ENCODE peak calls at places on chromosomes 12 and 14, in five cellular contexts. One of them, this sample, is unnamed.

GRCh38 chr14:54676822-54677708 is 110.1 kb downstream of the SAMD4A start:
- DNase-seq in PC-9: peak
- DNase-seq in CD4-positive, CD25-positive, alpha-beta regulatory T cell: no peak
- DNase-seq in CD8-positive, alpha-beta T cell: no peak
- DNase-seq in IMR-90: peak
- DNase-seq in this sample: no peak

GRCh38 chr12:9798008-9798619 is 29.2 kb upstream of the KLRF1 start:
- DNase-seq in PC-9: peak
- DNase-seq in CD4-positive, CD25-positive, alpha-beta regulatory T cell: peak
- DNase-seq in CD8-positive, alpha-beta T cell: peak
- DNase-seq in IMR-90: peak
- DNase-seq in this sample: no peak

GRCh38 chr14:59271734-59272133 is 83.3 kb downstream of the DAAM1 start:
- DNase-seq in PC-9: no peak
- DNase-seq in CD4-positive, CD25-positive, alpha-beta regulatory T cell: no peak
- DNase-seq in CD8-positive, alpha-beta T cell: no peak
- DNase-seq in IMR-90: peak
- DNase-seq in this sample: no peak

GRCh38 chr14:103280278-103280917 is 53.6 kb upstream of the EIF5 start:
- DNase-seq in PC-9: no peak
- DNase-seq in CD4-positive, CD25-positive, alpha-beta regulatory T cell: no peak
- DNase-seq in CD8-positive, alpha-beta T cell: no peak
- DNase-seq in IMR-90: no peak
- DNase-seq in this sample: no peak

GRCh38 chr12:122161682-122162081 is 12.3 kb downstream of the IL31 start:
- DNase-seq in PC-9: no peak
- DNase-seq in CD4-positive, CD25-positive, alpha-beta regulatory T cell: peak
- DNase-seq in CD8-positive, alpha-beta T cell: no peak
- DNase-seq in IMR-90: no peak
- DNase-seq in this sample: no peak

GRCh38 chr14:80445605-80446004 is 234.3 kb upstream of the DIO2 start:
- DNase-seq in PC-9: no peak
- DNase-seq in CD4-positive, CD25-positive, alpha-beta regulatory T cell: no peak
- DNase-seq in CD8-positive, alpha-beta T cell: no peak
- DNase-seq in IMR-90: no peak
- DNase-seq in this sample: no peak

GRCh38 chr14:34971381-34971780 is 11.4 kb upstream of the SRP54 start:
- DNase-seq in PC-9: no peak
- DNase-seq in CD4-positive, CD25-positive, alpha-beta regulatory T cell: no peak
- DNase-seq in CD8-positive, alpha-beta T cell: no peak
- DNase-seq in IMR-90: peak
- DNase-seq in this sample: no peak

GRCh38 chr12:80056845-80057244 is 42.5 kb upstream of the OTOGL start:
- DNase-seq in PC-9: no peak
- DNase-seq in CD4-positive, CD25-positive, alpha-beta regulatory T cell: no peak
- DNase-seq in CD8-positive, alpha-beta T cell: no peak
- DNase-seq in IMR-90: no peak
- DNase-seq in this sample: no peak

GRCh38 chr14:78448483-78449094 is 278.4 kb downstream of the NRXN3 start:
- DNase-seq in PC-9: peak
- DNase-seq in CD4-positive, CD25-positive, alpha-beta regulatory T cell: peak
- DNase-seq in CD8-positive, alpha-beta T cell: no peak
- DNase-seq in IMR-90: no peak
- DNase-seq in this sample: no peak

GRCh38 chr12:112901271-112901670 is 5.5 kb upstream of the OAS1 start:
- DNase-seq in PC-9: no peak
- DNase-seq in CD4-positive, CD25-positive, alpha-beta regulatory T cell: no peak
- DNase-seq in CD8-positive, alpha-beta T cell: no peak
- DNase-seq in IMR-90: no peak
- DNase-seq in this sample: no peak

GRCh38 chr12:6852651-6853354 is 853 bp downstream of the USP5 start:
- DNase-seq in PC-9: peak
- DNase-seq in CD4-positive, CD25-positive, alpha-beta regulatory T cell: peak
- DNase-seq in CD8-positive, alpha-beta T cell: no peak
- DNase-seq in IMR-90: peak
- DNase-seq in this sample: no peak

GRCh38 chr12:110846615-110847566 is at the start of gene CCDC63:
- DNase-seq in PC-9: no peak
- DNase-seq in CD4-positive, CD25-positive, alpha-beta regulatory T cell: peak
- DNase-seq in CD8-positive, alpha-beta T cell: no peak
- DNase-seq in IMR-90: no peak
- DNase-seq in this sample: peak

GRCh38 chr12:52745554-52745953 is 31.6 kb downstream of the KRT76 start:
- DNase-seq in PC-9: no peak
- DNase-seq in CD4-positive, CD25-positive, alpha-beta regulatory T cell: no peak
- DNase-seq in CD8-positive, alpha-beta T cell: no peak
- DNase-seq in IMR-90: no peak
- DNase-seq in this sample: no peak

GRCh38 chr14:92598549-92598905 is 84.9 kb downstream of the RIN3 start:
- DNase-seq in PC-9: no peak
- DNase-seq in CD4-positive, CD25-positive, alpha-beta regulatory T cell: no peak
- DNase-seq in CD8-positive, alpha-beta T cell: no peak
- DNase-seq in IMR-90: no peak
- DNase-seq in this sample: no peak

GRCh38 chr12:120971299-120972180 is 6.8 kb upstream of the HNF1A start:
- DNase-seq in PC-9: peak
- DNase-seq in CD4-positive, CD25-positive, alpha-beta regulatory T cell: peak
- DNase-seq in CD8-positive, alpha-beta T cell: no peak
- DNase-seq in IMR-90: peak
- DNase-seq in this sample: no peak

GRCh38 chr12:101948365-101948764 is 71.0 kb downstream of the DRAM1 start:
- DNase-seq in PC-9: no peak
- DNase-seq in CD4-positive, CD25-positive, alpha-beta regulatory T cell: no peak
- DNase-seq in CD8-positive, alpha-beta T cell: no peak
- DNase-seq in IMR-90: no peak
- DNase-seq in this sample: no peak

GRCh38 chr12:54051916-54052744 is 1.5 kb upstream of the HOXC4 start:
- DNase-seq in PC-9: no peak
- DNase-seq in CD4-positive, CD25-positive, alpha-beta regulatory T cell: no peak
- DNase-seq in CD8-positive, alpha-beta T cell: no peak
- DNase-seq in IMR-90: no peak
- DNase-seq in this sample: no peak

GRCh38 chr12:27332407-27333310 is at the start of gene BMAL2:
- DNase-seq in PC-9: no peak
- DNase-seq in CD4-positive, CD25-positive, alpha-beta regulatory T cell: peak
- DNase-seq in CD8-positive, alpha-beta T cell: no peak
- DNase-seq in IMR-90: peak
- DNase-seq in this sample: no peak

GRCh38 chr12:91381309-91381804 is 198.7 kb upstream of the DCN start:
- DNase-seq in PC-9: no peak
- DNase-seq in CD4-positive, CD25-positive, alpha-beta regulatory T cell: peak
- DNase-seq in CD8-positive, alpha-beta T cell: no peak
- DNase-seq in IMR-90: peak
- DNase-seq in this sample: no peak

GRCh38 chr14:102906616-102907302 is 15.7 kb upstream of the AMN start:
- DNase-seq in PC-9: no peak
- DNase-seq in CD4-positive, CD25-positive, alpha-beta regulatory T cell: no peak
- DNase-seq in CD8-positive, alpha-beta T cell: no peak
- DNase-seq in IMR-90: no peak
- DNase-seq in this sample: no peak

GRCh38 chr14:67426161-67426560 is 14.2 kb upstream of the PLEK2 start:
- DNase-seq in PC-9: no peak
- DNase-seq in CD4-positive, CD25-positive, alpha-beta regulatory T cell: no peak
- DNase-seq in CD8-positive, alpha-beta T cell: no peak
- DNase-seq in IMR-90: no peak
- DNase-seq in this sample: no peak

GRCh38 chr14:68653108-68653507 is 139.8 kb downstream of the ZFP36L1 start:
- DNase-seq in PC-9: no peak
- DNase-seq in CD4-positive, CD25-positive, alpha-beta regulatory T cell: no peak
- DNase-seq in CD8-positive, alpha-beta T cell: no peak
- DNase-seq in IMR-90: no peak
- DNase-seq in this sample: no peak

GRCh38 chr14:37816135-37816534 is 220.7 kb downstream of the TTC6 start:
- DNase-seq in PC-9: no peak
- DNase-seq in CD4-positive, CD25-positive, alpha-beta regulatory T cell: no peak
- DNase-seq in CD8-positive, alpha-beta T cell: no peak
- DNase-seq in IMR-90: no peak
- DNase-seq in this sample: no peak

GRCh38 chr14:95707327-95707726 is 6.6 kb downstream of the TCL1A start:
- DNase-seq in PC-9: no peak
- DNase-seq in CD4-positive, CD25-positive, alpha-beta regulatory T cell: no peak
- DNase-seq in CD8-positive, alpha-beta T cell: no peak
- DNase-seq in IMR-90: no peak
- DNase-seq in this sample: no peak
- H3K27ac ChIP-seq in PC-9: no peak
- H3K27ac ChIP-seq in CD4-positive, CD25-positive, alpha-beta regulatory T cell: no peak
- H3K27ac ChIP-seq in CD8-positive, alpha-beta T cell: no peak
- H3K27ac ChIP-seq in IMR-90: no peak
- H3K27ac ChIP-seq in this sample: no peak

GRCh38 chr14:101851716-101852395 is 90.3 kb downstream of the PPP2R5C start:
- DNase-seq in PC-9: no peak
- DNase-seq in CD4-positive, CD25-positive, alpha-beta regulatory T cell: no peak
- DNase-seq in CD8-positive, alpha-beta T cell: no peak
- DNase-seq in IMR-90: no peak
- DNase-seq in this sample: no peak
- H3K27ac ChIP-seq in PC-9: no peak
- H3K27ac ChIP-seq in CD4-positive, CD25-positive, alpha-beta regulatory T cell: no peak
- H3K27ac ChIP-seq in CD8-positive, alpha-beta T cell: no peak
- H3K27ac ChIP-seq in IMR-90: no peak
- H3K27ac ChIP-seq in this sample: no peak

DNA sequence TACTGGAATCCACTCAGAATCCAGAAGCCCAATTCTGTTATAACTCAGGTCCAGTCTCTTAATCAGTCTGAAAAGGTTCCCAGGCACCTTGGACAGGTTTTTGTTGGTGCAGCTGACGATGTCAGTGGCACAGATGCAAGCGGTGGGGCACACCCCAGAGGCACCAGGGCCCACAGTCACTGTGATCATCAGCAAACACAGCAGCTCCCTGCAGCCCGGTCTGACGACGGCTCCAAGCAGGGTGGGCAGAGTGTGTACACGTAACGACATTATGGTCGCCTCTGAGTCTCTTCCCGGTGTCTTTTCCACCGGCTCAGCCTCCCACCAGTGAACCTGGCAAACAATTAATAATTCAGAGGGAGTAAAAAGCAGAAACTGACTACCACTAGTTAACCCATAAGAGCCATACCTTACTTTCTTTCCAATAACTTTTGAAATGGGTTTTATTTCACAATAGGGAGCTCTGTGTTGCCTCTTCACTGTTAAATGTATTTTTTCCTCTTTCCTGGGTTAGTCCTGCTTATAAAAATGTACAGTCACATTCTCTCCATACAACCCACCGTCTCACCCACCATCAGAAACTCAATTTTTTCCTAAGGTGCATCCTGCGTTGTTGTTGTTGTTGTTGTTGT is 572 bp upstream of the PCED1B start:
- DNase-seq in PC-9: peak
- DNase-seq in CD4-positive, CD25-positive, alpha-beta regulatory T cell: peak
- DNase-seq in CD8-positive, alpha-beta T cell: peak
- DNase-seq in IMR-90: peak
- DNase-seq in this sample: no peak
- H3K27ac ChIP-seq in PC-9: peak
- H3K27ac ChIP-seq in CD4-positive, CD25-positive, alpha-beta regulatory T cell: no peak
- H3K27ac ChIP-seq in CD8-positive, alpha-beta T cell: peak
- H3K27ac ChIP-seq in IMR-90: peak
- H3K27ac ChIP-seq in this sample: peak

GRCh38 chr12:49565119-49565955 is 2.6 kb downstream of the MCRS1 start:
- DNase-seq in PC-9: no peak
- DNase-seq in CD4-positive, CD25-positive, alpha-beta regulatory T cell: no peak
- DNase-seq in CD8-positive, alpha-beta T cell: no peak
- DNase-seq in IMR-90: no peak
- DNase-seq in this sample: peak
- H3K27ac ChIP-seq in PC-9: no peak
- H3K27ac ChIP-seq in CD4-positive, CD25-positive, alpha-beta regulatory T cell: no peak
- H3K27ac ChIP-seq in CD8-positive, alpha-beta T cell: no peak
- H3K27ac ChIP-seq in IMR-90: no peak
- H3K27ac ChIP-seq in this sample: peak

GRCh38 chr12:2049604-2050540 is 2.9 kb upstream of the CACNA1C start:
- DNase-seq in PC-9: no peak
- DNase-seq in CD4-positive, CD25-positive, alpha-beta regulatory T cell: no peak
- DNase-seq in CD8-positive, alpha-beta T cell: no peak
- DNase-seq in IMR-90: peak
- DNase-seq in this sample: no peak

GRCh38 chr12:2052861-2053674 is at the start of gene CACNA1C:
- DNase-seq in PC-9: no peak
- DNase-seq in CD4-positive, CD25-positive, alpha-beta regulatory T cell: peak
- DNase-seq in CD8-positive, alpha-beta T cell: no peak
- DNase-seq in IMR-90: peak
- DNase-seq in this sample: no peak

GRCh38 chr12:2054091-2055018 is 1.6 kb downstream of the CACNA1C start:
- DNase-seq in PC-9: no peak
- DNase-seq in CD4-positive, CD25-positive, alpha-beta regulatory T cell: no peak
- DNase-seq in CD8-positive, alpha-beta T cell: no peak
- DNase-seq in IMR-90: no peak
- DNase-seq in this sample: no peak

GRCh38 chr12:2053675-2054070 is 886 bp downstream of the CACNA1C start:
- DNase-seq in PC-9: no peak
- DNase-seq in CD4-positive, CD25-positive, alpha-beta regulatory T cell: no peak
- DNase-seq in CD8-positive, alpha-beta T cell: no peak
- DNase-seq in IMR-90: no peak
- DNase-seq in this sample: no peak

DNA sequence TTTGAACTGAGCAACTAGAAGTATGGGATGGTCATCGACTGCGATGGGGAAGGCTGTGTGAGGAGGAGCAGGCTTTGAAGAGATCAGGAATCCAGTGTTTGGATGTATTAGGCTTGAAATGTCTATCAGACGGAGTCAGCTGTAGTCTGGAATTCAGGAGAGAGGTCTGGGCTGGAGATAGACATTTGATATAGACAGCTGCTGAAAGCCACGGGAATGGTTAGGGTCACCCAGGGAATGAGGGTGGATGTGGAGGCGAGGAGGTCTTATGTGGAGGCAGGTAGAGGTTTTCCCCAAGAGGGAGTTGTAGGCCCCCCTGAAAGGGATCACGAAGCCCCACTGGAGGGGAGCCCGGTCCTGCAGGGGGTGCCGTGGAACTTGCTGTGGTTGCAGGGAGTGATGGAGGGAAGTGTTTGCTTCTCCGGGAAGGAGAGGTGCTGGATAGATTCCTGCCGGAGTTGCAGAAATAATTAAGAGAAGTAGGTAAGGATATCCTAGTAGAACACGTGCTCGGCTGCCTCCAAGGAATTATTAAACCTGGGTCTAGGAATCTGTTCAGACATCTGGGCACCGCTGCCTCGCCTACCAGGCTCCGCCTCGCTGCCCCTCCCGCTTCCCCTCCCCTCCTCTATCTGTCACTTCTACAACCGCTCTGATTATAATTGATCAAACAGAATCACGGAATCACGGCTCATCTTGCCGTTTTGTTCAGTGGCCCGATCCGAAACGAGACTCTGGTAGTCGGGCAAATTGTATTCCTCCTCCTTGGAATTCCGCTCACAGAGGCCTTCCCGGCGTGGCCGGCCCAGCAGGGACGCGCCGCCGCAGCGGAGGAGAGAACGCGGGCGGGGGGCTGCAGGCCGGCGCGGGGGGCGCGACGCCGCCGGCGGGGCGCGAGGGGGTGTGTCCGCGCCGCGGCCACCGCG is 824 bp upstream of the CACNA1C start:
- DNase-seq in PC-9: no peak
- DNase-seq in CD4-positive, CD25-positive, alpha-beta regulatory T cell: no peak
- DNase-seq in CD8-positive, alpha-beta T cell: no peak
- DNase-seq in IMR-90: no peak
- DNase-seq in this sample: no peak
- H3K27ac ChIP-seq in PC-9: no peak
- H3K27ac ChIP-seq in CD4-positive, CD25-positive, alpha-beta regulatory T cell: no peak
- H3K27ac ChIP-seq in CD8-positive, alpha-beta T cell: no peak
- H3K27ac ChIP-seq in IMR-90: peak
- H3K27ac ChIP-seq in this sample: no peak

GRCh38 chr14:39233680-39234326 is at the start of gene MIA2:
- DNase-seq in PC-9: no peak
- DNase-seq in CD4-positive, CD25-positive, alpha-beta regulatory T cell: no peak
- DNase-seq in CD8-positive, alpha-beta T cell: no peak
- DNase-seq in IMR-90: no peak
- DNase-seq in this sample: no peak
- H3K27ac ChIP-seq in PC-9: no peak
- H3K27ac ChIP-seq in CD4-positive, CD25-positive, alpha-beta regulatory T cell: no peak
- H3K27ac ChIP-seq in CD8-positive, alpha-beta T cell: no peak
- H3K27ac ChIP-seq in IMR-90: peak
- H3K27ac ChIP-seq in this sample: no peak

This sample was measured in gastrocnemius medialis.